ENCODE peak calls at places on chromosomes 6 and 20, in four cellular contexts. One of them, this sample, is unnamed.

GRCh38 chr20:19726126-19726525 is 31.9 kb upstream of the RIN2 start:
- DNase-seq in stimulated activated CD4-positive, alpha-beta T cell treated with anti-CD3 and anti-CD28 coated beads, Interleukin-4, amount 100 ng/mL, for 4 hours: no peak
- DNase-seq in left ventricle myocardium inferior: no peak
- DNase-seq in activated T-helper 1 cell treated with Interleukin-2 at 50 U/mL for 16 hours: no peak
- DNase-seq in this sample: no peak

GRCh38 chr6:32692019-32692418 is 25.6 kb upstream of the HLA-DQB1 start:
- DNase-seq in activated T-helper 1 cell treated with Interleukin-2 at 50 U/mL for 16 hours: peak
- DNase-seq in left ventricle myocardium inferior: no peak
- DNase-seq in stimulated activated CD4-positive, alpha-beta T cell treated with anti-CD3 and anti-CD28 coated beads, Interleukin-4, amount 100 ng/mL, for 4 hours: peak
- DNase-seq in this sample: no peak

GRCh38 chr6:159008656-159009288 is 8.8 kb upstream of the RSPH3 start:
- DNase-seq in left ventricle myocardium inferior: no peak
- DNase-seq in stimulated activated CD4-positive, alpha-beta T cell treated with anti-CD3 and anti-CD28 coated beads, Interleukin-4, amount 100 ng/mL, for 4 hours: no peak
- DNase-seq in activated T-helper 1 cell treated with Interleukin-2 at 50 U/mL for 16 hours: no peak
- DNase-seq in this sample: no peak

GRCh38 chr6:43713611-43714310 is 26.2 kb upstream of the MRPS18A start:
- DNase-seq in left ventricle myocardium inferior: no peak
- DNase-seq in activated T-helper 1 cell treated with Interleukin-2 at 50 U/mL for 16 hours: no peak
- DNase-seq in stimulated activated CD4-positive, alpha-beta T cell treated with anti-CD3 and anti-CD28 coated beads, Interleukin-4, amount 100 ng/mL, for 4 hours: no peak
- DNase-seq in this sample: no peak

GRCh38 chr20:62825288-62825993 is 8.6 kb downstream of the COL9A3 start:
- DNase-seq in activated T-helper 1 cell treated with Interleukin-2 at 50 U/mL for 16 hours: no peak
- DNase-seq in stimulated activated CD4-positive, alpha-beta T cell treated with anti-CD3 and anti-CD28 coated beads, Interleukin-4, amount 100 ng/mL, for 4 hours: no peak
- DNase-seq in left ventricle myocardium inferior: no peak
- DNase-seq in this sample: no peak

GRCh38 chr6:82555801-82556200 is 192.2 kb downstream of the TPBG start:
- DNase-seq in stimulated activated CD4-positive, alpha-beta T cell treated with anti-CD3 and anti-CD28 coated beads, Interleukin-4, amount 100 ng/mL, for 4 hours: no peak
- DNase-seq in left ventricle myocardium inferior: no peak
- DNase-seq in activated T-helper 1 cell treated with Interleukin-2 at 50 U/mL for 16 hours: no peak
- DNase-seq in this sample: no peak

GRCh38 chr6:33424855-33425667 is 5.2 kb downstream of the SYNGAP1 start:
- DNase-seq in left ventricle myocardium inferior: no peak
- DNase-seq in stimulated activated CD4-positive, alpha-beta T cell treated with anti-CD3 and anti-CD28 coated beads, Interleukin-4, amount 100 ng/mL, for 4 hours: no peak
- DNase-seq in activated T-helper 1 cell treated with Interleukin-2 at 50 U/mL for 16 hours: no peak
- DNase-seq in this sample: no peak

GRCh38 chr6:7087491-7087979 is 20.2 kb upstream of the RREB1 start:
- DNase-seq in activated T-helper 1 cell treated with Interleukin-2 at 50 U/mL for 16 hours: no peak
- DNase-seq in stimulated activated CD4-positive, alpha-beta T cell treated with anti-CD3 and anti-CD28 coated beads, Interleukin-4, amount 100 ng/mL, for 4 hours: peak
- DNase-seq in left ventricle myocardium inferior: no peak
- DNase-seq in this sample: no peak

GRCh38 chr6:25089442-25089841 is 153.7 kb upstream of the RIPOR2 start:
- DNase-seq in activated T-helper 1 cell treated with Interleukin-2 at 50 U/mL for 16 hours: no peak
- DNase-seq in left ventricle myocardium inferior: no peak
- DNase-seq in stimulated activated CD4-positive, alpha-beta T cell treated with anti-CD3 and anti-CD28 coated beads, Interleukin-4, amount 100 ng/mL, for 4 hours: no peak
- DNase-seq in this sample: no peak

GRCh38 chr6:32883789-32884188 is 29.8 kb downstream of the PSMB9 start:
- DNase-seq in activated T-helper 1 cell treated with Interleukin-2 at 50 U/mL for 16 hours: no peak
- DNase-seq in stimulated activated CD4-positive, alpha-beta T cell treated with anti-CD3 and anti-CD28 coated beads, Interleukin-4, amount 100 ng/mL, for 4 hours: no peak
- DNase-seq in left ventricle myocardium inferior: no peak
- DNase-seq in this sample: peak

GRCh38 chr6:79426625-79427278 is 110.5 kb downstream of the LCA5 start:
- DNase-seq in stimulated activated CD4-positive, alpha-beta T cell treated with anti-CD3 and anti-CD28 coated beads, Interleukin-4, amount 100 ng/mL, for 4 hours: no peak
- DNase-seq in left ventricle myocardium inferior: no peak
- DNase-seq in activated T-helper 1 cell treated with Interleukin-2 at 50 U/mL for 16 hours: no peak
- DNase-seq in this sample: no peak

GRCh38 chr6:148443798-148444560 is 101.3 kb downstream of the SASH1 start:
- DNase-seq in activated T-helper 1 cell treated with Interleukin-2 at 50 U/mL for 16 hours: no peak
- DNase-seq in stimulated activated CD4-positive, alpha-beta T cell treated with anti-CD3 and anti-CD28 coated beads, Interleukin-4, amount 100 ng/mL, for 4 hours: no peak
- DNase-seq in left ventricle myocardium inferior: no peak
- DNase-seq in this sample: no peak

GRCh38 chr6:144334150-144334708 is 49.1 kb downstream of the UTRN start:
- DNase-seq in stimulated activated CD4-positive, alpha-beta T cell treated with anti-CD3 and anti-CD28 coated beads, Interleukin-4, amount 100 ng/mL, for 4 hours: peak
- DNase-seq in left ventricle myocardium inferior: no peak
- DNase-seq in activated T-helper 1 cell treated with Interleukin-2 at 50 U/mL for 16 hours: peak
- DNase-seq in this sample: peak

GRCh38 chr6:119020597-119021561 is 57.6 kb downstream of the FAM184A start:
- DNase-seq in stimulated activated CD4-positive, alpha-beta T cell treated with anti-CD3 and anti-CD28 coated beads, Interleukin-4, amount 100 ng/mL, for 4 hours: no peak
- DNase-seq in left ventricle myocardium inferior: no peak
- DNase-seq in activated T-helper 1 cell treated with Interleukin-2 at 50 U/mL for 16 hours: no peak
- DNase-seq in this sample: no peak

GRCh38 chr6:31070711-31071197 is 41.6 kb downstream of the C6orf15 start:
- DNase-seq in activated T-helper 1 cell treated with Interleukin-2 at 50 U/mL for 16 hours: no peak
- DNase-seq in left ventricle myocardium inferior: no peak
- DNase-seq in stimulated activated CD4-positive, alpha-beta T cell treated with anti-CD3 and anti-CD28 coated beads, Interleukin-4, amount 100 ng/mL, for 4 hours: no peak
- DNase-seq in this sample: no peak

GRCh38 chr6:35539223-35539622 is 26.5 kb upstream of the TULP1 start:
- DNase-seq in activated T-helper 1 cell treated with Interleukin-2 at 50 U/mL for 16 hours: no peak
- DNase-seq in left ventricle myocardium inferior: no peak
- DNase-seq in stimulated activated CD4-positive, alpha-beta T cell treated with anti-CD3 and anti-CD28 coated beads, Interleukin-4, amount 100 ng/mL, for 4 hours: no peak
- DNase-seq in this sample: no peak

GRCh38 chr6:74598473-74599393 is 607.1 kb downstream of the COL12A1 start:
- DNase-seq in stimulated activated CD4-positive, alpha-beta T cell treated with anti-CD3 and anti-CD28 coated beads, Interleukin-4, amount 100 ng/mL, for 4 hours: no peak
- DNase-seq in left ventricle myocardium inferior: no peak
- DNase-seq in activated T-helper 1 cell treated with Interleukin-2 at 50 U/mL for 16 hours: no peak
- DNase-seq in this sample: no peak

GRCh38 chr6:17015144-17015543 is 86.7 kb upstream of the STMND1 start:
- DNase-seq in activated T-helper 1 cell treated with Interleukin-2 at 50 U/mL for 16 hours: no peak
- DNase-seq in left ventricle myocardium inferior: no peak
- DNase-seq in stimulated activated CD4-positive, alpha-beta T cell treated with anti-CD3 and anti-CD28 coated beads, Interleukin-4, amount 100 ng/mL, for 4 hours: no peak
- DNase-seq in this sample: no peak

GRCh38 chr20:49603209-49603627 is 35.3 kb upstream of the PTGIS start:
- DNase-seq in left ventricle myocardium inferior: peak
- DNase-seq in activated T-helper 1 cell treated with Interleukin-2 at 50 U/mL for 16 hours: no peak
- DNase-seq in stimulated activated CD4-positive, alpha-beta T cell treated with anti-CD3 and anti-CD28 coated beads, Interleukin-4, amount 100 ng/mL, for 4 hours: no peak
- DNase-seq in this sample: no peak

GRCh38 chr6:6543181-6543879 is 45.2 kb upstream of the LY86 start:
- DNase-seq in activated T-helper 1 cell treated with Interleukin-2 at 50 U/mL for 16 hours: no peak
- DNase-seq in left ventricle myocardium inferior: no peak
- DNase-seq in stimulated activated CD4-positive, alpha-beta T cell treated with anti-CD3 and anti-CD28 coated beads, Interleukin-4, amount 100 ng/mL, for 4 hours: no peak
- DNase-seq in this sample: peak

GRCh38 chr6:41706876-41707564 is 28.4 kb downstream of the TFEB start:
- DNase-seq in left ventricle myocardium inferior: no peak
- DNase-seq in activated T-helper 1 cell treated with Interleukin-2 at 50 U/mL for 16 hours: no peak
- DNase-seq in stimulated activated CD4-positive, alpha-beta T cell treated with anti-CD3 and anti-CD28 coated beads, Interleukin-4, amount 100 ng/mL, for 4 hours: peak
- DNase-seq in this sample: peak

This sample was measured in gastrocnemius medialis.